ENCODE peak calls at places on chromosomes 4 and X, in four cellular contexts. One of them, this sample, is unnamed.

GRCh38 chrX:69614896-69615295 is 1.0 kb upstream of the EDA start:
- DNase-seq in stomach: no peak
- DNase-seq in body of pancreas: no peak
- DNase-seq in heart left ventricle: no peak
- DNase-seq in this sample: no peak

GRCh38 chr4:150561338-150561737 is 20.6 kb upstream of the MAB21L2 start:
- DNase-seq in stomach: no peak
- DNase-seq in body of pancreas: no peak
- DNase-seq in heart left ventricle: no peak
- DNase-seq in this sample: no peak

GRCh38 chrX:14927391-14927790 is 54.2 kb downstream of the MOSPD2 start:
- DNase-seq in stomach: no peak
- DNase-seq in body of pancreas: no peak
- DNase-seq in heart left ventricle: no peak
- DNase-seq in this sample: no peak

GRCh38 chrX:17861496-17862011 is 456 bp upstream of the RAI2 start:
- DNase-seq in stomach: no peak
- DNase-seq in body of pancreas: no peak
- DNase-seq in heart left ventricle: no peak
- DNase-seq in this sample: no peak

GRCh38 chr4:124449881-124450280 is 262.7 kb downstream of the ANKRD50 start:
- DNase-seq in stomach: no peak
- DNase-seq in body of pancreas: no peak
- DNase-seq in heart left ventricle: no peak
- DNase-seq in this sample: no peak

GRCh38 chrX:112774142-112774541 is 66.5 kb downstream of the AMOT start:
- DNase-seq in stomach: no peak
- DNase-seq in body of pancreas: no peak
- DNase-seq in heart left ventricle: no peak
- DNase-seq in this sample: no peak

GRCh38 chrX:109390556-109390955 is 91.3 kb downstream of the GUCY2F start:
- DNase-seq in stomach: no peak
- DNase-seq in body of pancreas: no peak
- DNase-seq in heart left ventricle: no peak
- DNase-seq in this sample: no peak

GRCh38 chr4:13244342-13244905 is 239.7 kb downstream of the RAB28 start:
- DNase-seq in stomach: no peak
- DNase-seq in body of pancreas: no peak
- DNase-seq in heart left ventricle: no peak
- DNase-seq in this sample: no peak

GRCh38 chrX:10399152-10399741 is 221.1 kb downstream of the MID1 start:
- DNase-seq in stomach: no peak
- DNase-seq in body of pancreas: no peak
- DNase-seq in heart left ventricle: no peak
- DNase-seq in this sample: no peak

GRCh38 chrX:154096140-154097002 is 1.1 kb downstream of the MECP2 start:
- DNase-seq in stomach: no peak
- DNase-seq in body of pancreas: peak
- DNase-seq in heart left ventricle: peak
- DNase-seq in this sample: no peak
- TF ChIP-seq POLR2A in stomach: no peak
- TF ChIP-seq POLR2A in body of pancreas: no peak
- TF ChIP-seq POLR2A in heart left ventricle: no peak
- TF ChIP-seq POLR2A in this sample: no peak

GRCh38 chrX:119565110-119565663 is at the start of gene STEEP1:
- DNase-seq in stomach: peak
- DNase-seq in body of pancreas: peak
- DNase-seq in heart left ventricle: peak
- DNase-seq in this sample: peak
- TF ChIP-seq POLR2A in stomach: no peak
- TF ChIP-seq POLR2A in body of pancreas: no peak
- TF ChIP-seq POLR2A in heart left ventricle: no peak
- TF ChIP-seq POLR2A in this sample: peak

DNA sequence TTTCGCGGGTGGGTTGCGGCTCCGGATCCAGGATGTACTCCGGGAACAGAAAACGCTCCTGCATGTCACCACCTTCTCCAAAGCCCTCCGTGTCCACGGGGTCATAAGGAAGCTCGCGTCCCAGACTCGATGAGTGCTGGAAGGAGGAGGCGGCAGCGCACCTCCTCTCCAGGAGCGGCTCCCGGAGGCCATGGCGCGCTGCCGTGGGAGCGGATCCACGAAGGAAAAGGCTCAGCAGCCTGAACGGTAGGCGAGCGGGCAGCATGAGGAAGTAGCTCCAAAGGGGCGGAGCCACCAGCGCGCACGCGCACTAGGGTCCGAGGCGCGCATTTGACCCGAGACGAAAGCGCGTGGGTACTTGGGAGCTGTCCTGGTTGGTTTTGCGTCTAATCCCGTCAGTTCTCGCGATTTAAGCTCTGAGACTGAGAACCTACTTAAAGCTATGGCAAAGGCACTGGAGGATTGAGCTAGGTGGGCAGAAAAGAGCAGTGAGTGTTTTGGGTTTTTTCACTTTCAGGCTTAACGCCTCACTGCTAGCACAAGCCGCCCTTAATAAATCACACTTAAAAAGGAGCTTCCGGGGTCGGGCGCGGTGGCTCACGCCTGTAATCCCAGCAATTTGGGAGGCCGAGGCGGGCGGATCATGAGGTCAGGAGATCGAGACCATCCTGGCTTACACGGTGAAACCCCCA is at the start of gene NOA1:
- DNase-seq in stomach: peak
- DNase-seq in body of pancreas: peak
- DNase-seq in heart left ventricle: peak
- DNase-seq in this sample: peak
- TF ChIP-seq POLR2A in stomach: no peak
- TF ChIP-seq POLR2A in body of pancreas: peak
- TF ChIP-seq POLR2A in heart left ventricle: peak
- TF ChIP-seq POLR2A in this sample: peak

DNA sequence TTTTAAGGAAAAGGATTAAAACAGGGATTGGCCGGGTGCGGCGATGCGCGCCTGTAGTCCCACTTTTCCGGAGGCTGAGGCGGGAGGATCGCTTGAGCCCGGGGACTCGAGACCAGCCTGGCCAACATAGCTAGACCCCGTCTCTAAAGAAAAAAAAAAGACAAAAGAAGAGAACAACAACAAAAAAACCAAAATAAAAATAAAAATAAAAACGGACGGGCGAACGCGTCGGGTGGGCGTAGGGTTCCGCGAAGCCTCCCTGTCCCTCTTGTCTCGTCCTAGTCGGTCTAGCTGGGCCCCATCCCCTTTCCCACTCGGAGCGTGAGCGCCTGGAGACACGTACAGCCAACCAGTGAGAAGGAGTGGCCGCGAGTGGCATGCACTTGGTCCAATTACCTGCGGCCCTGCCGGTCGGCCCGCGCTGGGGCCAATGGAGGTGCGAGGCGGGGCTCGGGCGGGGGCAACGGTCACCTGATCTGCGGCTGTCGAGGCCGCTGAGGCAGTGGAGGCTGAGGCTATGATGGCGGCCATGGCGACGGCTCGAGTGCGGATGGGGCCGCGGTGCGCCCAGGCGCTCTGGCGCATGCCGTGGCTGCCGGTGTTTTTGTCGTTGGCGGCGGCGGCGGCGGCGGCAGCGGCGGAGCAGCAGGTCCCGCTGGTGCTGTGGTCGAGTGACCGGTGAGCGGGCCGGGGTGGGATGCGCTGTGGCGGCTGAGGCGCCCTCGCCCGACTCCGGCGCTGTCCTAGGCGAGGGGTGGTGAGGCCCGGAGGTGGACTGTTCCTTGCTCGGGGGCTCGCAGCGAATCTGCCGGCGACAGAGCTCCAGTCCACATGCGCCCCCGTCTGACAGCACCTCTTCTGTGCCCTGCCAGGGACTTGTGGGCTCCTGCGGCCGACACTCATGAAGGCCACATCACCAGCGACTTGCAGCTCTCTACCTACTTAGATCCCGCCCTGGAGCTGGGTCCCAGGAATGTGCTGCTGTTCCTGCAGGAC is at the start of gene ATP6AP1:
- DNase-seq in stomach: peak
- DNase-seq in body of pancreas: peak
- DNase-seq in heart left ventricle: peak
- DNase-seq in this sample: peak
- TF ChIP-seq POLR2A in stomach: no peak
- TF ChIP-seq POLR2A in body of pancreas: peak
- TF ChIP-seq POLR2A in heart left ventricle: peak
- TF ChIP-seq POLR2A in this sample: peak

This sample was measured in H54.